ENCODE peak calls at places on chromosomes 11 and 22, in seven cellular contexts. V is activated T-cell treated with anti-CD3 and anti-CD28 coated beads, Interleukin-2, amount 50 U/mL, for 4 hours; L is HFFc6; F is cerebellar nuclear complex; Y is OCI-M1; N is islet precursor cell; T is activated T-helper 1 cell treated with Interleukin-2 at 50 U/mL for 16 hours. H is an unnamed sample.

GRCh38 chr11:9748361-9748970 is 84.6 kb downstream of the SWAP70 start:
- DNase-seq in V (peak), L (peak), F (no peak), Y (peak), N (peak), T (no peak), H (peak)

GRCh38 chr11:36411202-36411640 is 98.9 kb downstream of the TRAF6 start:
- DNase-seq in V (no peak), L (no peak), F (no peak), Y (peak), N (no peak), T (no peak), H (peak)

GRCh38 chr11:74776546-74776945 is 27.9 kb downstream of the RNF169 start:
- DNase-seq in V (no peak), L (no peak), F (no peak), Y (peak), N (no peak), T (no peak), H (no peak)

GRCh38 chr11:117658809-117659208 is 138.2 kb downstream of the DSCAML1 start:
- DNase-seq in V (no peak), L (no peak), F (no peak), Y (no peak), N (no peak), T (no peak), H (no peak)

GRCh38 chr11:117144477-117145392 is 648 bp downstream of the PAFAH1B2 start:
- DNase-seq in V (no peak), L (peak), F (no peak), Y (peak), N (peak), T (no peak), H (peak)

GRCh38 chr22:50304528-50305392 is 2.7 kb downstream of the PLXNB2 start:
- DNase-seq in V (no peak), L (no peak), F (peak), Y (no peak), N (no peak), T (no peak), H (no peak)

GRCh38 chr22:20952544-20953341 is 14.3 kb upstream of the AIFM3 start:
- DNase-seq in V (no peak), L (no peak), F (no peak), Y (no peak), N (no peak), T (no peak), H (no peak)

GRCh38 chr22:23251445-23252093 is 71.3 kb downstream of the BCR start:
- DNase-seq in V (peak), L (peak), F (no peak), Y (no peak), N (no peak), T (no peak), H (peak)

GRCh38 chr11:120512727-120513435 is 1.3 kb downstream of the GRIK4 start:
- DNase-seq in V (no peak), L (no peak), F (no peak), Y (no peak), N (no peak), T (no peak), H (no peak)

GRCh38 chr11:117932426-117932825 is 3.2 kb upstream of the TMPRSS13 start:
- DNase-seq in V (no peak), L (no peak), F (no peak), Y (no peak), N (peak), T (no peak), H (no peak)

GRCh38 chr22:21032037-21032842 is at the start of gene SLC7A4:
- DNase-seq in V (no peak), L (no peak), F (no peak), Y (no peak), N (peak), T (no peak), H (no peak)

H was measured in iris pigment epithelial cell.